ENCODE peak calls at places on chromosomes 12 and 14, in four cellular contexts. W, M, P and U are unnamed samples.

GRCh38 chr12:6606331-6607131 is 648 bp downstream of the CHD4 start:
- DNase-seq in W (peak; percentile 59), M (no peak), P (peak; percentile 44), U (peak; percentile 42)

GRCh38 chr12:98698603-98699463 is 53.7 kb downstream of the APAF1 start:
- DNase-seq in W (no peak), M (peak; percentile 37), P (peak; percentile 42), U (peak; percentile 29)

GRCh38 chr12:57554453-57554852 is 4.6 kb downstream of the KIF5A start:
- DNase-seq in W (no peak), M (no peak), P (no peak), U (no peak)

GRCh38 chr12:102474438-102475064 is 5.8 kb downstream of the IGF1 start:
- DNase-seq in W (no peak), M (no peak), P (no peak), U (no peak)

GRCh38 chr14:35669782-35670181 is 135.8 kb downstream of the INSM2 start:
- DNase-seq in W (no peak), M (peak; percentile 18), P (no peak), U (no peak)

GRCh38 chr14:53412819-53413664 is 259.9 kb upstream of the DDHD1 start:
- DNase-seq in W (no peak), M (no peak), P (no peak), U (peak; percentile 19)

GRCh38 chr14:92747701-92748258 is 647 bp downstream of the LGMN start:
- DNase-seq in W (no peak), M (no peak), P (no peak), U (no peak)

GRCh38 chr12:50626026-50626425 is 121.2 kb downstream of the DIP2B start:
- DNase-seq in W (no peak), M (no peak), P (no peak), U (no peak)

GRCh38 chr12:124740691-124741137 is 123.0 kb downstream of the SCARB1 start:
- DNase-seq in W (no peak), M (no peak), P (no peak), U (peak; percentile 94)

GRCh38 chr12:102806110-102806509 is 110.9 kb downstream of the PAH start:
- DNase-seq in W (no peak), M (no peak), P (no peak), U (no peak)

GRCh38 chr12:117408161-117408791 is 46.9 kb upstream of the NOS1 start:
- DNase-seq in W (no peak), M (peak; percentile 67), P (no peak), U (peak; percentile 65)

GRCh38 chr14:101442451-101442850 is 118.8 kb upstream of the DIO3 start:
- DNase-seq in W (peak; percentile 26), M (no peak), P (no peak), U (peak; percentile 5)

GRCh38 chr12:121579981-121580868 is 598 bp downstream of the KDM2B start:
- DNase-seq in W (peak; percentile 66), M (no peak), P (peak; percentile 81), U (peak; percentile 67)

GRCh38 chr14:73241481-73242165 is 4.3 kb downstream of the PAPLN start:
- DNase-seq in W (no peak), M (no peak), P (no peak), U (no peak)

GRCh38 chr14:100246809-100247428 is 8.0 kb downstream of the YY1 start:
- DNase-seq in W (no peak), M (no peak), P (no peak), U (peak; percentile 49)

GRCh38 chr14:35221462-35221861 is 70.7 kb upstream of the PSMA6 start:
- DNase-seq in W (no peak), M (no peak), P (no peak), U (peak; percentile 10)